ENCODE peak calls at places on chromosomes 2 and 18, in four cellular contexts. I is kidney, B is aorta, L is OCI-LY7. N is an unnamed sample.

GRCh38 chr2:235234711-235235110 is 259.1 kb upstream of the AGAP1 start:
- DNase-seq in I (no peak), B (no peak), L (no peak), N (no peak)

GRCh38 chr18:48719988-48720654 is 181.3 kb downstream of the CTIF start:
- DNase-seq in I (peak; percentile 12), B (peak; percentile 74), L (no peak), N (no peak)

GRCh38 chr2:240247868-240248820 is 107.7 kb upstream of the OTOS start:
- DNase-seq in I (peak; percentile 65), B (peak; percentile 72), L (no peak), N (no peak)

GRCh38 chr2:111663471-111663951 is 220.5 kb downstream of the ANAPC1 start:
- DNase-seq in I (no peak), B (no peak), L (no peak), N (no peak)

GRCh38 chr18:40935423-40935822 is 1019.6 kb upstream of the PIK3C3 start:
- DNase-seq in I (no peak), B (no peak), L (peak; percentile 0), N (peak; percentile 23)

GRCh38 chr18:12968619-12969018 is 20.8 kb downstream of the SEH1L start:
- DNase-seq in I (no peak), B (no peak), L (no peak), N (no peak)

GRCh38 chr18:64713284-64713683 is 564.4 kb upstream of the LINC00305 start:
- DNase-seq in I (no peak), B (no peak), L (peak; percentile 87), N (no peak)

GRCh38 chr2:72694715-72695496 is 130.9 kb downstream of the EXOC6B start:
- DNase-seq in I (no peak), B (no peak), L (no peak), N (peak; percentile 77)

GRCh38 chr2:106130251-106130998 is 63.7 kb downstream of the UXS1 start:
- DNase-seq in I (no peak), B (no peak), L (no peak), N (no peak)

GRCh38 chr2:150705357-150705756 is 217.9 kb upstream of the RND3 start:
- DNase-seq in I (no peak), B (no peak), L (no peak), N (no peak)

DNA sequence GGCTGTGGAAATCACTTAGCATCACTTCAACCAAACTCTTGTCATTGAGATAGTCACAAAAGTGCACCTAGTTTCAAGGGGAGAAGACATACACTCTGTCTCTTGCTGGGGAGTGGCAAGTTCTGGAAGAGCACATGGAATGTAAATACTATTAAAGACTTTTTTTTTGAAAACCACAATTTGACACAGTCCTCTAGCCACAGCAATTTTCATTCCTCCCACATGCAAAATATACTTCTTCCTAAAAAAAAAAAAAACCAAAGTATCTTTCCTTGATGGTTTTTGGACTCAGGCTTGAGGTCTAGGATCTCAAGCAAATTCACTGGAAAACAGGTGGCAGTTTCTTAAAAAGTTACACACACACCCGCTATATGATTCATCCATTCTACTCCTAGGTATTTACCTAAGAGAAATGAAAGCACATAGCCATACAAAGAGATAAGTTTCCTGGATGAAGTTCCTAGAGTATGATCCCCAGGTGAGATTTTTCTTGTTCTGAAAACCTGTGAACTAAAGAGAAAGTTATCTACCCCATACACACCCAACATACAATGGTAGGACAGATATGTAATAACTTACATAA is 295.8 kb downstream of the SP3 start:
- DNase-seq in I (no peak), B (no peak), L (no peak), N (peak; percentile 17)
- H3K4me1 ChIP-seq in I (no peaks in the 10 kb centered on the region), B (no peaks in the 10 kb centered on the region), L (no peaks in the 10 kb centered on the region), N (peaks cover 5% of the 10 kb centered on the region)

GRCh38 chr18:32460046-32460785 is 10.5 kb downstream of the GAREM1 start:
- DNase-seq in I (no peak), B (no peak), L (no peak), N (no peak)
- H3K4me3 ChIP-seq in I (peak overlapping the region; percentile 54), B (no peak overlapping the region), L (no peak overlapping the region), N (no peak overlapping the region)

DNA sequence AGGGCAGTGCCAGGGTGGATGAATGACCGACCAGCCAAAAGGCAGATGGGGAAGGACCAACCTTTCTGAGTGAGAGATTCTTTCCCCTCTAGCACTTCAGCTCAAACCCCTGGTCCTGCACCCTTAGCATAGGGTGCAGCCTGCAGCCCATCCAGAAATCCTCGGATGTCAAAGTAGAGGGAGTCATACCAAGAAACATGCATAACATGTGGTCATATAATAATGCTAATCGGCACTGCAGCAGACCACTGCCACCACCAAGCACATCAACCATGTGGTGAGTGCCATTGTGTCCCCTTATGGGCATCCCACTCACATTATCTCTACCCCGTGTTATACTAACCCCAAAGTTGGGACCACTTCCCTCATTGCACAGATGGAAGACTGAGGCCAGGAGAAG is 17.7 kb downstream of the ATOH8 start:
- DNase-seq in I (no peak), B (no peak), L (no peak), N (no peak)
- H3K4me1 ChIP-seq in I (peaks cover 52% of the 10 kb centered on the region), B (peaks cover 13% of the 10 kb centered on the region), L (no peaks in the 10 kb centered on the region), N (peaks cover 72% of the 10 kb centered on the region)

GRCh38 chr2:16639431-16639830 is 26.2 kb downstream of the CYRIA start:
- DNase-seq in I (no peak), B (no peak), L (no peak), N (no peak)

GRCh38 chr2:16641509-16641908 is 24.1 kb downstream of the CYRIA start:
- DNase-seq in I (no peak), B (no peak), L (no peak), N (no peak)

GRCh38 chr2:16640867-16641266 is 24.8 kb downstream of the CYRIA start:
- DNase-seq in I (peak; percentile 81), B (no peak), L (no peak), N (no peak)

GRCh38 chr2:16640024-16640423 is 25.6 kb downstream of the CYRIA start:
- DNase-seq in I (no peak), B (no peak), L (no peak), N (no peak)

DNA sequence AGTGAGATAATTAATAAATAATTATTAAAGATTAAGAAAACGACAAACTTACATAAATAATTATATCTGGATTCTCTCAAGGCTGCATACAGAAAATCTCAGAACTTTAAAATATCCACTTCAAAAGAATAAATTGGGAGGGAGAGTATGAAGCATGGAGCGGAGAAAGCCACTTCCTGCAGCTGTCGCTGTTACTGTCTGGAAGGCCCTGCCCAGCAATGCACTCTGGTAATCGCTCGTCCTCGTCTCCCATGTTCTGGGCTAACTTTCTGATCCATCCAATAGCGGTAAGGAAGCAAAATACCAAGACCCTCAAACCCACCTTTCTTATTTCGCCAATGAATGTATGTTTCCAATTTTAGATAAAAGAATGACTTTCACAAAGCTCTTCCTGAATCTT is 26.7 kb downstream of the CYRIA start:
- DNase-seq in I (no peak), B (no peak), L (peak; percentile 46), N (no peak)
- H3K4me3 ChIP-seq in I (no peak overlapping the region), B (no peak overlapping the region), L (no peak overlapping the region), N (no peak overlapping the region)

DNA sequence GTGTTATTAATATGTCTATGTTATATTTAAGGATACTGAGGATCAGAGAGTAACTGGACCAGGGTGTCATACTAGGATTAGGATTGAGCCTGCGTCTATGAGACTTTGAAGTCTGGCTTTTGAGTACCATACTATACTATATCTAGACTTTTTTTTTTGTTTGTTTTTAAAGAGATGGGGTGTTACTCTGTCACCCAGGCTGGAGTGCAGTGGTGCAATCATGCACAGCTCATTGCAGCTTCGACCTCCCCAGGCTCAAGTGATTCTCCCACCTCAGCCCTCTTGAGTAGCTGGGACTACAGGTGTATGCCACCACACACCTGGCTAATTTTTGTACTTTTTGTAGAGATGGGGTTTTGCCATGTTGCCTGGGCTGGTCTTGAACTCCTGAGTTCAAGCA is 66.2 kb upstream of the MAP4K3 start:
- DNase-seq in I (no peak), B (no peak), L (peak; percentile 25), N (no peak)
- H3K4me1 ChIP-seq in I (peaks cover 30% of the 10 kb centered on the region), B (peaks cover 5% of the 10 kb centered on the region), L (peaks cover 28% of the 10 kb centered on the region), N (peaks cover 63% of the 10 kb centered on the region)

DNA sequence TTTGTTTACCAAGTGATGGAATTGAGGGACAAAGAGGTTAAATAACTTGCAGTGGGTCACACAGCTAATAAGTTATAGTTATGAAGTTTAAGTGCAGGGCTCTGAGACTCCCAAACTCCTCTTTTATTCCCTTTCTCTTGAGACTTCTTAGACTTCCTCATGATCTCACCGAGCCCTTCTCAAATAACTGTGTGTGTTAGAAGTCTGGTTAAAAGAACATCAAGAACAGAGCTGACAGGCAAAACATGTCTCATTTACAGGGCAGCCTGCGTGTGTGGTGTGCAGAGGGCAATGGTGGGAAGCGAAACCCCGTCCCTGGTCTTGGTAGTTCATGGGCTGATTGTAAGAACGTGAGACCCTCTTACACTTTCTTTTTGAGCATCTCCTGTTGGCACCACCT is 368.0 kb downstream of the SLC4A3 start:
- DNase-seq in I (no peak), B (no peak), L (no peak), N (no peak)
- H3K4me3 ChIP-seq in I (no peak overlapping the region), B (no peak overlapping the region), L (no peak overlapping the region), N (no peak overlapping the region)

DNA sequence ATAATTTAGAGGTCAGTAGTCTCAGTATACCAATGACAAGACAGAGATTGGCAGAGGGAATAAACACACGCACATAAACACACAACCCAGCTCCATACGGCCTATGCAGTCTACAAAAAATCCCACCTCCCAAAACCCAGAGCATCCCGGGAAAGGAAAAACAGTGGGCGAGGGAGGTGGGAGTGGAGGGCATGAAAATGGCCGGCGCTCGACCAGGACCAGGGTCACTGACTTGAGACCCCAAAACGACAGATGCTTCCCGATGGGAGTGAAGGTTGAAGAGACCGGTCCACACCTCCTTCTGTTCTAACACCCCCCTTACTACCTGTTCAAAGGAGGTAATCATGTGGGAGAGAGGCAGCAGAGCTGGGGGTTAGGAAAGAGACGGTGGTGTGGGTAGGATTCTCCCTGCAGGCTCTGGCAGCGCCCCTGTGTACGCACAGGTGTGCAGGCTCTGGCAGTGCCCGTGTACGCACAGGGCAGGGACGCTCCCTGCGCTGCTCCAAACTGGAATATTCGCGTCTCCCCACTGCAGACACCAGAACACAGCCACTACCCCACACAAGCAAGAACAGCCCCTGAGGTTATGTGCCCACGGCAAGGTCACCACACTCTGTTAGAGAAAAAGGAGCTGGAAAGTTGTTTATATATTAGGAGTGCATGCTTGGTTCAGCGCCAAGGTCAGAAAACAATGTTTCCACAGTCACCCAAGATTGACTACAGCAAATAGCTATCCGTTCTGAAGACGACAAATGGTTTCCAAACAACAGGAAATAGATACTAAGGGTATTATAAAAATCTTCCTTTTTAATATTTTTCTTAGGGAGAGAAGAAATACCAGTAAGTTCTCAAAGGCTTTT is 67.9 kb downstream of the EIPR1 start:
- DNase-seq in I (peak; percentile 56), B (peak; percentile 65), L (no peak), N (no peak)
- H3K4me1 ChIP-seq in I (peaks cover 8% of the 10 kb centered on the region), B (no peaks in the 10 kb centered on the region), L (no peaks in the 10 kb centered on the region), N (no peaks in the 10 kb centered on the region)

N was measured in adipocyte.